ENCODE peak calls at places on chromosomes 11 and 22, in seven cellular contexts. One of them, this sample, is unnamed.

GRCh38 chr11:43123443-43123842 is 188.4 kb upstream of the API5 start:
- DNase-seq in HepG2: no peak
- DNase-seq in SK-N-SH: no peak
- DNase-seq in K562: no peak
- DNase-seq in GM12878: no peak
- DNase-seq in H1: no peak
- DNase-seq in HCT116: no peak
- DNase-seq in this sample: no peak

GRCh38 chr22:38986629-38987028 is 4.5 kb downstream of the APOBEC3B start:
- DNase-seq in HepG2: no peak
- DNase-seq in SK-N-SH: no peak
- DNase-seq in K562: no peak
- DNase-seq in GM12878: no peak
- DNase-seq in H1: no peak
- DNase-seq in HCT116: no peak
- DNase-seq in this sample: no peak

GRCh38 chr11:133828861-133829260 is 16.5 kb downstream of the SPATA19 start:
- DNase-seq in HepG2: no peak
- DNase-seq in SK-N-SH: no peak
- DNase-seq in K562: no peak
- DNase-seq in GM12878: no peak
- DNase-seq in H1: no peak
- DNase-seq in HCT116: no peak
- DNase-seq in this sample: no peak

GRCh38 chr11:119155733-119156492 is 7.1 kb downstream of the ABCG4 start:
- DNase-seq in HepG2: peak; percentile 57
- DNase-seq in SK-N-SH: peak; percentile 67
- DNase-seq in K562: peak; percentile 70
- DNase-seq in GM12878: no peak
- DNase-seq in H1: no peak
- DNase-seq in HCT116: peak; percentile 43
- DNase-seq in this sample: no peak

GRCh38 chr22:48576333-48577013 is 1251.2 kb downstream of the BRD1 start:
- DNase-seq in HepG2: no peak
- DNase-seq in SK-N-SH: peak; percentile 88
- DNase-seq in K562: no peak
- DNase-seq in GM12878: no peak
- DNase-seq in H1: no peak
- DNase-seq in HCT116: no peak
- DNase-seq in this sample: no peak

GRCh38 chr11:15967966-15968365 is 388.4 kb downstream of the SOX6 start:
- DNase-seq in HepG2: no peak
- DNase-seq in SK-N-SH: no peak
- DNase-seq in K562: no peak
- DNase-seq in GM12878: no peak
- DNase-seq in H1: no peak
- DNase-seq in HCT116: no peak
- DNase-seq in this sample: no peak

GRCh38 chr11:116808262-116809175 is 14.6 kb downstream of the APOA4 start:
- DNase-seq in HepG2: peak; percentile 98
- DNase-seq in SK-N-SH: no peak
- DNase-seq in K562: no peak
- DNase-seq in GM12878: no peak
- DNase-seq in H1: no peak
- DNase-seq in HCT116: no peak
- DNase-seq in this sample: no peak

GRCh38 chr22:17243524-17243923 is 24.3 kb upstream of the ADA2 start:
- DNase-seq in HepG2: no peak
- DNase-seq in SK-N-SH: no peak
- DNase-seq in K562: no peak
- DNase-seq in GM12878: peak; percentile 84
- DNase-seq in H1: no peak
- DNase-seq in HCT116: no peak
- DNase-seq in this sample: no peak

GRCh38 chr11:66970808-66971442 is 4.2 kb upstream of the C11orf86 start:
- DNase-seq in HepG2: peak; percentile 95
- DNase-seq in SK-N-SH: peak; percentile 8
- DNase-seq in K562: no peak
- DNase-seq in GM12878: no peak
- DNase-seq in H1: no peak
- DNase-seq in HCT116: peak; percentile 89
- DNase-seq in this sample: no peak

GRCh38 chr11:6635082-6635932 is 16.1 kb upstream of the TPP1 start:
- DNase-seq in HepG2: peak; percentile 40
- DNase-seq in SK-N-SH: no peak
- DNase-seq in K562: peak; percentile 47
- DNase-seq in GM12878: no peak
- DNase-seq in H1: no peak
- DNase-seq in HCT116: no peak
- DNase-seq in this sample: no peak

GRCh38 chr11:14809466-14809865 is 82.6 kb downstream of the CYP2R1 start:
- DNase-seq in HepG2: no peak
- DNase-seq in SK-N-SH: no peak
- DNase-seq in K562: no peak
- DNase-seq in GM12878: no peak
- DNase-seq in H1: no peak
- DNase-seq in HCT116: no peak
- DNase-seq in this sample: no peak

GRCh38 chr11:70567680-70568503 is 169.6 kb downstream of the CTTN start:
- DNase-seq in HepG2: no peak
- DNase-seq in SK-N-SH: no peak
- DNase-seq in K562: no peak
- DNase-seq in GM12878: no peak
- DNase-seq in H1: no peak
- DNase-seq in HCT116: no peak
- DNase-seq in this sample: peak; percentile 52

GRCh38 chr22:23293720-23294119 is 113.4 kb downstream of the BCR start:
- DNase-seq in HepG2: no peak
- DNase-seq in SK-N-SH: no peak
- DNase-seq in K562: no peak
- DNase-seq in GM12878: no peak
- DNase-seq in H1: no peak
- DNase-seq in HCT116: no peak
- DNase-seq in this sample: no peak

GRCh38 chr11:104487035-104487775 is 323.3 kb upstream of the PDGFD start:
- DNase-seq in HepG2: no peak
- DNase-seq in SK-N-SH: peak; percentile 24
- DNase-seq in K562: no peak
- DNase-seq in GM12878: no peak
- DNase-seq in H1: no peak
- DNase-seq in HCT116: no peak
- DNase-seq in this sample: no peak

GRCh38 chr22:37681556-37682049 is 4.5 kb upstream of the NOL12 start:
- DNase-seq in HepG2: peak; percentile 64
- DNase-seq in SK-N-SH: peak; percentile 82
- DNase-seq in K562: peak; percentile 67
- DNase-seq in GM12878: no peak
- DNase-seq in H1: no peak
- DNase-seq in HCT116: peak; percentile 62
- DNase-seq in this sample: no peak

GRCh38 chr11:65414776-65415498 is 7.7 kb upstream of the NEAT1 start:
- DNase-seq in HepG2: no peak
- DNase-seq in SK-N-SH: no peak
- DNase-seq in K562: no peak
- DNase-seq in GM12878: no peak
- DNase-seq in H1: no peak
- DNase-seq in HCT116: no peak
- DNase-seq in this sample: no peak
- TF ChIP-seq YY1 in HepG2: no peak
- TF ChIP-seq YY1 in SK-N-SH: no peak
- TF ChIP-seq YY1 in K562: no peak
- TF ChIP-seq YY1 in GM12878: no peak
- TF ChIP-seq YY1 in H1: no peak
- TF ChIP-seq YY1 in HCT116: no peak
- TF ChIP-seq YY1 in this sample: no peak

GRCh38 chr11:125401235-125401634 is 94.8 kb downstream of the FEZ1 start:
- DNase-seq in HepG2: no peak
- DNase-seq in SK-N-SH: no peak
- DNase-seq in K562: no peak
- DNase-seq in GM12878: no peak
- DNase-seq in H1: no peak
- DNase-seq in HCT116: no peak
- DNase-seq in this sample: no peak
- TF ChIP-seq YY1 in HepG2: no peak
- TF ChIP-seq YY1 in SK-N-SH: no peak
- TF ChIP-seq YY1 in K562: no peak
- TF ChIP-seq YY1 in GM12878: no peak
- TF ChIP-seq YY1 in H1: no peak
- TF ChIP-seq YY1 in HCT116: no peak
- TF ChIP-seq YY1 in this sample: no peak

DNA sequence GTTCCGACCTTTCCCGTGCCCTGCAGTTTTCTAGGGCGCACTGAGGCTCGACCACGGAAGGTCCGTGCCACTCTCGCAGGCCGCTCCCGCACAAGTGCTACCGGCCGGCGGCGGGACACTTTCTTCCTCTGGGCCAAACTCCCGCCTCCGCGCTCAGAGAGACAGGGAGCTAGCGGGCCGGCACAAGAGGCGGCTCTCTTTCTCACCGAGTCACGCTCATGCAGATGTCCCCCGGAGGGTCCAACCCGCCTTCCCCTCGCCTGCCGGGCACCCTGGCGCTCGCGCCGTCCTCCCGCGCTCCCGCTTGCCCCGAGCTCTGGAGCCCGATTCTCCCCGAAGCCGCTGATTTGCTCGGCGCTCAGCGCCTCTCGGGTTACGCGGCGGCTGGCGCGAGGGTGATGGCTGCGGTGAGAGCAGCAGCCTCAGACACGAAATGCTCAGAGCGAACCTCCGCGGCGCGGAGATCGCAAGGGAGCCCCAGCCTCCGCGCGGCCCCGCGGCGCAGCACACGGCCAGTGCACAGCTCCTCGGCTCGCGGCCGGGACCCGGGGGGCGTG is 1.0 kb downstream of the LMO1 start:
- DNase-seq in HepG2: no peak
- DNase-seq in SK-N-SH: no peak
- DNase-seq in K562: no peak
- DNase-seq in GM12878: no peak
- DNase-seq in H1: no peak
- DNase-seq in HCT116: no peak
- DNase-seq in this sample: no peak
- TF ChIP-seq YY1 in HepG2: no peak
- TF ChIP-seq YY1 in SK-N-SH: no peak
- TF ChIP-seq YY1 in K562: no peak
- TF ChIP-seq YY1 in GM12878: no peak
- TF ChIP-seq YY1 in H1: peak; percentile 78
- TF ChIP-seq YY1 in HCT116: no peak
- TF ChIP-seq YY1 in this sample: no peak

GRCh38 chr11:13223112-13223511 is 54.5 kb upstream of the BMAL1 start:
- DNase-seq in HepG2: no peak
- DNase-seq in SK-N-SH: peak; percentile 40
- DNase-seq in K562: no peak
- DNase-seq in GM12878: no peak
- DNase-seq in H1: no peak
- DNase-seq in HCT116: no peak
- DNase-seq in this sample: no peak
- TF ChIP-seq YY1 in HepG2: no peak
- TF ChIP-seq YY1 in SK-N-SH: no peak
- TF ChIP-seq YY1 in K562: no peak
- TF ChIP-seq YY1 in GM12878: no peak
- TF ChIP-seq YY1 in H1: no peak
- TF ChIP-seq YY1 in HCT116: no peak
- TF ChIP-seq YY1 in this sample: no peak

GRCh38 chr11:19718976-19719375 is 6.3 kb downstream of the NAV2 start:
- DNase-seq in HepG2: no peak
- DNase-seq in SK-N-SH: no peak
- DNase-seq in K562: no peak
- DNase-seq in GM12878: no peak
- DNase-seq in H1: no peak
- DNase-seq in HCT116: no peak
- DNase-seq in this sample: no peak

GRCh38 chr11:19715373-19715772 is 2.7 kb downstream of the NAV2 start:
- DNase-seq in HepG2: no peak
- DNase-seq in SK-N-SH: no peak
- DNase-seq in K562: no peak
- DNase-seq in GM12878: no peak
- DNase-seq in H1: no peak
- DNase-seq in HCT116: no peak
- DNase-seq in this sample: no peak

GRCh38 chr11:19723572-19724342 is 11.1 kb downstream of the NAV2 start:
- DNase-seq in HepG2: peak; percentile 12
- DNase-seq in SK-N-SH: peak; percentile 85
- DNase-seq in K562: no peak
- DNase-seq in GM12878: no peak
- DNase-seq in H1: no peak
- DNase-seq in HCT116: peak; percentile 36
- DNase-seq in this sample: no peak

GRCh38 chr11:19722702-19723101 is 10.1 kb downstream of the NAV2 start:
- DNase-seq in HepG2: no peak
- DNase-seq in SK-N-SH: no peak
- DNase-seq in K562: no peak
- DNase-seq in GM12878: no peak
- DNase-seq in H1: no peak
- DNase-seq in HCT116: no peak
- DNase-seq in this sample: no peak

GRCh38 chr11:19719960-19720359 is 7.3 kb downstream of the NAV2 start:
- DNase-seq in HepG2: no peak
- DNase-seq in SK-N-SH: no peak
- DNase-seq in K562: no peak
- DNase-seq in GM12878: no peak
- DNase-seq in H1: no peak
- DNase-seq in HCT116: no peak
- DNase-seq in this sample: no peak
- TF ChIP-seq YY1 in HepG2: no peak
- TF ChIP-seq YY1 in SK-N-SH: no peak
- TF ChIP-seq YY1 in K562: no peak
- TF ChIP-seq YY1 in GM12878: no peak
- TF ChIP-seq YY1 in H1: no peak
- TF ChIP-seq YY1 in HCT116: no peak
- TF ChIP-seq YY1 in this sample: no peak

GRCh38 chr11:121431820-121432526 is 20.1 kb upstream of the SORL1 start:
- DNase-seq in HepG2: no peak
- DNase-seq in SK-N-SH: no peak
- DNase-seq in K562: no peak
- DNase-seq in GM12878: no peak
- DNase-seq in H1: no peak
- DNase-seq in HCT116: no peak
- DNase-seq in this sample: no peak
- TF ChIP-seq YY1 in HepG2: no peak
- TF ChIP-seq YY1 in SK-N-SH: no peak
- TF ChIP-seq YY1 in K562: no peak
- TF ChIP-seq YY1 in GM12878: no peak
- TF ChIP-seq YY1 in H1: no peak
- TF ChIP-seq YY1 in HCT116: no peak
- TF ChIP-seq YY1 in this sample: no peak

GRCh38 chr11:35061516-35062440 is 77.2 kb upstream of the CD44 start:
- DNase-seq in HepG2: no peak
- DNase-seq in SK-N-SH: no peak
- DNase-seq in K562: no peak
- DNase-seq in GM12878: no peak
- DNase-seq in H1: no peak
- DNase-seq in HCT116: no peak
- DNase-seq in this sample: no peak
- TF ChIP-seq YY1 in HepG2: no peak
- TF ChIP-seq YY1 in SK-N-SH: no peak
- TF ChIP-seq YY1 in K562: no peak
- TF ChIP-seq YY1 in GM12878: no peak
- TF ChIP-seq YY1 in H1: no peak
- TF ChIP-seq YY1 in HCT116: no peak
- TF ChIP-seq YY1 in this sample: no peak

GRCh38 chr22:22058649-22059475 is 76.3 kb upstream of the TOP3B start:
- DNase-seq in HepG2: no peak
- DNase-seq in SK-N-SH: no peak
- DNase-seq in K562: no peak
- DNase-seq in GM12878: no peak
- DNase-seq in H1: no peak
- DNase-seq in HCT116: no peak
- DNase-seq in this sample: no peak
- TF ChIP-seq YY1 in HepG2: no peak
- TF ChIP-seq YY1 in SK-N-SH: no peak
- TF ChIP-seq YY1 in K562: no peak
- TF ChIP-seq YY1 in GM12878: no peak
- TF ChIP-seq YY1 in H1: no peak
- TF ChIP-seq YY1 in HCT116: no peak
- TF ChIP-seq YY1 in this sample: no peak

GRCh38 chr11:45933131-45933821 is 10.8 kb downstream of the LARGE2 start:
- DNase-seq in HepG2: no peak
- DNase-seq in SK-N-SH: no peak
- DNase-seq in K562: no peak
- DNase-seq in GM12878: no peak
- DNase-seq in H1: no peak
- DNase-seq in HCT116: no peak
- DNase-seq in this sample: no peak
- TF ChIP-seq YY1 in HepG2: no peak
- TF ChIP-seq YY1 in SK-N-SH: no peak
- TF ChIP-seq YY1 in K562: no peak
- TF ChIP-seq YY1 in GM12878: no peak
- TF ChIP-seq YY1 in H1: no peak
- TF ChIP-seq YY1 in HCT116: no peak
- TF ChIP-seq YY1 in this sample: no peak

This sample was measured in NT2/D1.